ENCODE peak calls at places on chromosomes 1 and 21, in four cellular contexts. V is WTC11, Q is K562, P is HepG2. N is an unnamed sample.

GRCh38 chr1:77825356-77825709 is 45.9 kb downstream of the MIGA1 start:
- DNase-seq in V (no peak), Q (no peak), P (peak), N (no peak)

GRCh38 chr1:27588256-27589232 is 15.4 kb downstream of the AHDC1 start:
- DNase-seq in V (no peak), Q (no peak), P (no peak), N (no peak)

GRCh38 chr1:27135920-27136551 is 18.9 kb downstream of the SLC9A1 start:
- DNase-seq in V (peak), Q (no peak), P (no peak), N (no peak)

GRCh38 chr1:28449904-28450303 is 55.9 kb upstream of the RCC1 start:
- DNase-seq in V (no peak), Q (peak), P (no peak), N (no peak)

GRCh38 chr1:167899253-167899681 is 14.7 kb downstream of the ADCY10 start:
- DNase-seq in V (no peak), Q (no peak), P (no peak), N (no peak)

GRCh38 chr1:66437136-66437401 is 96.9 kb upstream of the SGIP1 start:
- DNase-seq in V (no peak), Q (no peak), P (no peak), N (no peak)

GRCh38 chr1:12075195-12076114 is 12.4 kb downstream of the TNFRSF8 start:
- DNase-seq in V (no peak), Q (no peak), P (no peak), N (no peak)

GRCh38 chr1:17755120-17755519 is at the start of gene ACTL8:
- DNase-seq in V (peak), Q (peak), P (no peak), N (peak)

GRCh38 chr21:31351973-31352372 is 7.9 kb upstream of the TIAM1 start:
- DNase-seq in V (no peak), Q (no peak), P (no peak), N (no peak)

GRCh38 chr1:228088586-228089498 is 6.3 kb downstream of the ARF1 start:
- DNase-seq in V (no peak), Q (no peak), P (no peak), N (no peak)

GRCh38 chr1:200888349-200888838 is 6.3 kb upstream of the INAVA start:
- DNase-seq in V (no peak), Q (no peak), P (peak), N (no peak)

GRCh38 chr1:53575141-53575947 is 116.1 kb downstream of the DMRTB1 start:
- DNase-seq in V (peak), Q (no peak), P (no peak), N (no peak)
- TF ChIP-seq HMGXB4 in V (no peak), Q (no peak), P (no peak), N (no peak)

GRCh38 chr21:17537299-17537698 is 24.5 kb downstream of the CXADR start:
- DNase-seq in V (no peak), Q (no peak), P (no peak), N (peak)
- TF ChIP-seq HMGXB4 in V (no peak), Q (no peak), P (no peak), N (no peak)

GRCh38 chr1:179229214-179230140 is at the start of gene ABL2:
- DNase-seq in V (peak), Q (peak), P (peak), N (peak)
- TF ChIP-seq HMGXB4 in V (peak), Q (peak), P (peak), N (no peak)

GRCh38 chr1:16605532-16605931 is 7.8 kb downstream of the NBPF1 start:
- DNase-seq in V (no peak), Q (no peak), P (no peak), N (no peak)
- TF ChIP-seq HMGXB4 in V (no peak), Q (no peak), P (no peak), N (no peak)

DNA sequence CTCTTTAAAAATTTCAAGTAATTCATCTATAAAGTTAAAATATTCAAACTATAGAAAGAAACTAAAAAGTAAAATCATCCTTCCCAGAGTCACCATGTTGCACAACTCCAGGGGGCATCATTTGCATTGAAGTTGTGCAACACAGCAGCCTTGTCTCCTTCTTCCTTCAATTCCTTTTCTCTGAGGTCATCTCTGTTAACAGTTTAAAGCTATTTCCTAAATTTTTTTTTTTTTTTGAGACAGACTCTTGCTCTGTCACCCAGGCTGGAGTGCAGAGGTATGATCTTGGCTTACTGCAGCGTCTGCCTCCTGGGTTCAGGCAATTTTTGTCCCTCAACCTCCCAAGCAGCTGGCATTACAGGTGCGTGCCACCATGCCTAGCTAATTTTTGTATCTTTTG is 7.1 kb downstream of the RHBG start:
- DNase-seq in V (no peak), Q (no peak), P (peak), N (no peak)
- TF ChIP-seq HMGXB4 in V (no peak), Q (no peak), P (no peak), N (no peak)

GRCh38 chr1:162914601-162915000 is 53.6 kb upstream of the CCDC190 start:
- DNase-seq in V (no peak), Q (no peak), P (no peak), N (no peak)
- TF ChIP-seq HMGXB4 in V (no peak), Q (no peak), P (no peak), N (no peak)

DNA sequence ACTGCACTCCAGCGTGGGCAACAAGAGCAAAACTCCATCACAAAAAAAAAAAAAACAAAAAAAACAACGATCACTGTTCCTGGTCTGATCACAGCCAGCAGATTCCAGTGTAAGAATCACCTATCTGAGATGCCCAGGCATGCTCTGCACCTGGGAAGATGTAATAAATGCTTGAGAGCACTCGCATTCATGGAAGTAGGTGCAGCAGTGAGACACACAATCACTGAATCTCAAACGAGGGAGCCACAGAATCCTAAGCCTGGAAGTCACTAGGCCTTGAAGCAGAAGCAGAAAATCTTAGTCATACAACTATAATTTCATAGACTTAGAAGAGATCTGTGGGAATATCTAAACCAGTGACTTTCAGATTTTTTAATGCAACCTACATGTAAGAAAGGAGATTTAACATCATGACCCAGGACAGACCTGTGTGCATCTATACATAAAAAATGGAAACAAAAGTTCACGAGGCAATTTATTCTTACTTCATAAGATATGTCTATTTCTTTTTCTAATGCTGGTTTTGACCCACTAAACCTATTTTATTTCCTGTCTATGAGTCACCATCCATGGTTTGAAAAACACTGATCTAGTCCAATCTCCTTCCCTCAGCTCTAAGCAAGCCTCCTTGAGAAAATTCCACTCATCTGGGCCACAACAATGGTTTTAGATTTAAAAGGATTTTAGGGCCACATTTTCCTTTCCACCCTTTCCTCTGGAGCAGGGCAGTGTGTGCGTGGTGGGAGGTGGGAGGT is 30.4 kb downstream of the RIMS3 start:
- DNase-seq in V (no peak), Q (no peak), P (no peak), N (no peak)
- TF ChIP-seq HMGXB4 in V (no peak), Q (no peak), P (no peak), N (no peak)

GRCh38 chr1:48610628-48611542 is 138.9 kb upstream of the SPATA6 start:
- DNase-seq in V (no peak), Q (no peak), P (no peak), N (no peak)
- TF ChIP-seq HMGXB4 in V (no peak), Q (no peak), P (no peak), N (no peak)

GRCh38 chr1:216903389-216903754 is 180.1 kb upstream of the ESRRG start:
- DNase-seq in V (no peak), Q (no peak), P (no peak), N (no peak)
- TF ChIP-seq HMGXB4 in V (no peak), Q (no peak), P (no peak), N (no peak)